ENCODE peak calls at places on chromosomes 2 and 18, in six cellular contexts. One of them, this sample, is unnamed.

GRCh38 chr2:191629001-191629453 is 48.9 kb upstream of the NABP1 start:
- DNase-seq in K562: no peak
- DNase-seq in endothelial cell of umbilical vein: no peak
- DNase-seq in A549: no peak
- DNase-seq in HepG2: no peak
- DNase-seq in GM12878: no peak
- DNase-seq in this sample: no peak

GRCh38 chr2:6917071-6917760 is at the start of gene RNF144A:
- DNase-seq in K562: peak
- DNase-seq in endothelial cell of umbilical vein: peak
- DNase-seq in A549: peak
- DNase-seq in HepG2: no peak
- DNase-seq in GM12878: no peak
- DNase-seq in this sample: peak

GRCh38 chr2:201517094-201517493 is 65.6 kb downstream of the STRADB start:
- DNase-seq in K562: no peak
- DNase-seq in endothelial cell of umbilical vein: no peak
- DNase-seq in A549: no peak
- DNase-seq in HepG2: no peak
- DNase-seq in GM12878: no peak
- DNase-seq in this sample: no peak

GRCh38 chr18:55381277-55381676 is 206.7 kb downstream of the TCF4 start:
- DNase-seq in K562: no peak
- DNase-seq in endothelial cell of umbilical vein: no peak
- DNase-seq in A549: no peak
- DNase-seq in HepG2: no peak
- DNase-seq in GM12878: no peak
- DNase-seq in this sample: no peak

GRCh38 chr2:237530472-237531433 is 35.6 kb upstream of the PRLH start:
- DNase-seq in K562: no peak
- DNase-seq in endothelial cell of umbilical vein: no peak
- DNase-seq in A549: no peak
- DNase-seq in HepG2: no peak
- DNase-seq in GM12878: no peak
- DNase-seq in this sample: peak

GRCh38 chr2:208179028-208179609 is 10.7 kb downstream of the C2orf80 start:
- DNase-seq in K562: no peak
- DNase-seq in endothelial cell of umbilical vein: no peak
- DNase-seq in A549: peak
- DNase-seq in HepG2: peak
- DNase-seq in GM12878: no peak
- DNase-seq in this sample: peak

GRCh38 chr18:22900558-22901183 is 32.5 kb upstream of the RBBP8 start:
- DNase-seq in K562: no peak
- DNase-seq in endothelial cell of umbilical vein: no peak
- DNase-seq in A549: no peak
- DNase-seq in HepG2: no peak
- DNase-seq in GM12878: no peak
- DNase-seq in this sample: no peak

GRCh38 chr2:27762951-27763906 is 8.3 kb upstream of the MRPL33 start:
- DNase-seq in K562: no peak
- DNase-seq in endothelial cell of umbilical vein: no peak
- DNase-seq in A549: no peak
- DNase-seq in HepG2: peak
- DNase-seq in GM12878: no peak
- DNase-seq in this sample: no peak

GRCh38 chr18:11654736-11655604 is 34.1 kb upstream of the GNAL start:
- DNase-seq in K562: peak
- DNase-seq in endothelial cell of umbilical vein: peak
- DNase-seq in A549: peak
- DNase-seq in HepG2: no peak
- DNase-seq in GM12878: no peak
- DNase-seq in this sample: peak

GRCh38 chr2:33380661-33381183 is 95.7 kb upstream of the RASGRP3 start:
- DNase-seq in K562: no peak
- DNase-seq in endothelial cell of umbilical vein: peak
- DNase-seq in A549: no peak
- DNase-seq in HepG2: no peak
- DNase-seq in GM12878: no peak
- DNase-seq in this sample: peak

GRCh38 chr2:8661235-8661634 is 20.6 kb upstream of the ID2 start:
- DNase-seq in K562: no peak
- DNase-seq in endothelial cell of umbilical vein: no peak
- DNase-seq in A549: no peak
- DNase-seq in HepG2: no peak
- DNase-seq in GM12878: no peak
- DNase-seq in this sample: no peak

GRCh38 chr2:217806480-217806760 is 196.4 kb downstream of the TNS1 start:
- DNase-seq in K562: no peak
- DNase-seq in endothelial cell of umbilical vein: no peak
- DNase-seq in A549: no peak
- DNase-seq in HepG2: no peak
- DNase-seq in GM12878: no peak
- DNase-seq in this sample: no peak

GRCh38 chr2:157221394-157221988 is 36.0 kb upstream of the GALNT5 start:
- DNase-seq in K562: peak
- DNase-seq in endothelial cell of umbilical vein: no peak
- DNase-seq in A549: no peak
- DNase-seq in HepG2: no peak
- DNase-seq in GM12878: no peak
- DNase-seq in this sample: no peak

GRCh38 chr2:60948926-60949579 is 67.7 kb downstream of the REL start:
- DNase-seq in K562: no peak
- DNase-seq in endothelial cell of umbilical vein: no peak
- DNase-seq in A549: no peak
- DNase-seq in HepG2: no peak
- DNase-seq in GM12878: no peak
- DNase-seq in this sample: no peak

DNA sequence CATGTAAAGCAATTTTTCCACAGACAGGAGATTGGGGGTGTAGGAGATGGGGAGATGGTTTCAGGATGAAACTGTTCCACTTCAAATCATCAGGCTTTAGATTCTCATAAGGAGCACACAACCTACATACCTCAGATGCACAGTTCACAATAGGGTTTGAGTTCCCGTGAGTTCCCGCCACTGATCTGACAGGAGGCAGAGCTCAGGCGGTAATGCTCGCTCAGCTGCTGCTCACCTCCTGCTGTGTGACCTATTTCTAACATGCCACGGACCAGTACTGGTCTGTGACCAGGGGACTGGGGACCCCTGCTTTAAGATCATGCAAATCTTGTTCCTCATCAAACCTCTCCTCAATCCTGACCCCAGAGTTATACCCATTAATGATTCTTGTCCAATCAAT is 70.1 kb downstream of the RPE start:
- DNase-seq in K562: no peak
- DNase-seq in endothelial cell of umbilical vein: no peak
- DNase-seq in A549: no peak
- DNase-seq in HepG2: no peak
- DNase-seq in GM12878: no peak
- DNase-seq in this sample: no peak
- TF ChIP-seq MAX in K562: no peak
- TF ChIP-seq MAX in endothelial cell of umbilical vein: no peak
- TF ChIP-seq MAX in A549: no peak
- TF ChIP-seq MAX in HepG2: no peak
- TF ChIP-seq MAX in GM12878: no peak
- TF ChIP-seq MAX in this sample: no peak

DNA sequence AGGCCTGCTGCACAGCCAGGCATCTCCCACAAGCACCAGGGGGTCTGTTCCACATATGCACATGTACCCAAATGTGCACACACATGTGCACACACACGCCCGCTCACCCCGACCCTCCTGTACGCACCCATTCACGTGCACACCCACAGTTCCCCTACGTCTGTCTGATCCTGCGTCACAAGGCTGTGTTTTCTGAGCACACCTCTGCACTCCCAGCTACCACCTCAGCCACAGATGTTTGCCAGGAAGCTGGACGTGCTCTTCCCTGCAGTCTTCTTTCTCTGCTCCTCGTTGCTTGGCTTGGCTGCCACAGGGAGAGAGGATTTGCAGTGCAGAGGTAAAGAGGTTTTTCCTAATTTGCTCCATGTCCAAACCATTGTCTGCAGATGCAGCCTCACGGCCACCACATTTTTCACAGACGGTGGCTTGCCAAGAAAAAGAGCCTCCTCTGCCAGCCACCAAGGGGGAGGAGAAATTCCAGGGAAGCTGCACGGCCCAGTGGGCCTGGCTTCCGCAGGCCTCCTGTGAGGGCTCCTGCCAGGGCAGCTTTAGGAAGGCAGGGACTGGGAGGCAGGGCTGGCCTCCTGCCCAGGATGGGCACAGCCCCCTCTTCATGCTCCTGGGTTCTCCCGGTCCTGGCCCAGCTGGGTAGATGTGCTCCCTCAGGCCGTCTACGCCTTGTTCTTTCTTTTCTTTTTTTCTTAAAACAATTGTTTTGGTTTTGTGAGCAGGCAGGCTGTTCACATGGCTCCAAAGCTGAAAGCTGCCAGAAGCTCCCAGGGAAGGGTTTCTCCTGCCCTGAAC is 29.2 kb upstream of the HS6ST1 start:
- DNase-seq in K562: no peak
- DNase-seq in endothelial cell of umbilical vein: peak
- DNase-seq in A549: no peak
- DNase-seq in HepG2: no peak
- DNase-seq in GM12878: no peak
- DNase-seq in this sample: no peak
- TF ChIP-seq MYC in K562: no peak
- TF ChIP-seq MYC in endothelial cell of umbilical vein: no peak
- TF ChIP-seq MYC in A549: no peak
- TF ChIP-seq MYC in HepG2: no peak
- TF ChIP-seq MYC in GM12878: no peak
- TF ChIP-seq MYC in this sample: no peak

DNA sequence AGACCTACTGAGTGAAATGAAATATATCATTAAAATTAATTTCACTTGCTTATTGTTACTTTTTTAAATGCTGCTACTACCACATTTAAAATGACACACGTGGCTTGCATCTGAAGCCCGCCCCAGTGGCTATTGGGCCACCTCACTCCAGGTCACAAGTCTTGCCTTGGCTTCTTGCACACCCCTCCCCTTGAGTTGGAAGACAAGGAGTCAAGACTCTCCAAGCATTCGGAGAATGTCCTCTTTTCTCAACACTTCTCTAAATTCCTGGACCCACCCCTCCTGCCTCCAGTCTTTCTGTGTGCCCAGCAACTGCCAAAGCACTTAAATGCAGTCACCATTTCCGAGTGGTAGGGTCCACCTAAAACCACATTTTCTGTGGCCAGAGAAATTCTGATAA is 73.4 kb downstream of the ZBTB7C start:
- DNase-seq in K562: no peak
- DNase-seq in endothelial cell of umbilical vein: no peak
- DNase-seq in A549: no peak
- DNase-seq in HepG2: no peak
- DNase-seq in GM12878: no peak
- DNase-seq in this sample: no peak
- TF ChIP-seq MAX in K562: no peak
- TF ChIP-seq MAX in endothelial cell of umbilical vein: no peak
- TF ChIP-seq MAX in A549: no peak
- TF ChIP-seq MAX in HepG2: no peak
- TF ChIP-seq MAX in GM12878: no peak
- TF ChIP-seq MAX in this sample: no peak

DNA sequence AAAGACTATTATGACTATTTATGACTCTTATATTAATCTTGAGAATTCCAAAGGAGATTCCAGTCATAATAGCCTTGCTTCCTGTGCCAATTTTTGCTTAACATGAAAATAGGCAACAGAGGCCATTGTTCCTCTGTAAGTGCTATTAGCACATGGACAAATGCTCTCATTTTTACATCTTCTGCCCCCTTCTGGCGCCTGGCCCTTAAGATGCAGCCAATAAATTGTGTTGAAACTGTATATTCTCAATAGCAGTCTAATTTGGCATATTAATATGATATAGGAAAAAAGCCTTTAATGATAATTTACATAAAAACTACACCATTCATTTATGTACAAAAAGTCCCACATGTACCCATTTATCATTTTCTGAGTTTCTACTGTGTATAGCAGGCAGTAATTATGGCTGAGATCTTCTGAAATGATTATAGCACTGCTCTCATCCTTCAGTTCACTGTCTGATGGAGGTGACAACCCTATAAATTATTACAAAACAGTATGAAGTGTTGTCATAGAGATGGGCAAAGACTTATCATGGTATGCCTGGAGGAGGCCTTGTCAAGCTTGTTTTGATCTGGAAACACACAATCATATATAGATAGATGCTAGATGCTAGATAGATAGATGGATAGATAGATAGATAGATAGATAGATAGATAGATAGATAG is 613.3 kb downstream of the TSN start:
- DNase-seq in K562: no peak
- DNase-seq in endothelial cell of umbilical vein: no peak
- DNase-seq in A549: no peak
- DNase-seq in HepG2: no peak
- DNase-seq in GM12878: no peak
- DNase-seq in this sample: peak
- TF ChIP-seq MYC in K562: no peak
- TF ChIP-seq MYC in endothelial cell of umbilical vein: no peak
- TF ChIP-seq MYC in A549: no peak
- TF ChIP-seq MYC in HepG2: no peak
- TF ChIP-seq MYC in GM12878: no peak
- TF ChIP-seq MYC in this sample: no peak

GRCh38 chr18:48227206-48227605 is 182.0 kb downstream of the ZBTB7C start:
- DNase-seq in K562: no peak
- DNase-seq in endothelial cell of umbilical vein: no peak
- DNase-seq in A549: no peak
- DNase-seq in HepG2: no peak
- DNase-seq in GM12878: no peak
- DNase-seq in this sample: no peak
- TF ChIP-seq MAX in K562: no peak
- TF ChIP-seq MAX in endothelial cell of umbilical vein: no peak
- TF ChIP-seq MAX in A549: no peak
- TF ChIP-seq MAX in HepG2: no peak
- TF ChIP-seq MAX in GM12878: no peak
- TF ChIP-seq MAX in this sample: no peak

This sample was measured in NB4.